ENCODE peak calls at places on chromosomes 3 and 15, in ten cellular contexts. One of them, this sample, is unnamed.

GRCh38 chr15:29548006-29548405 is 274.3 kb downstream of the TJP1 start:
- DNase-seq in iris pigment epithelial cell: no peak
- DNase-seq in ovary: no peak
- DNase-seq in stimulated activated CD8-positive, alpha-beta memory T cell treated with anti-CD3 and anti-CD28 coated beads, Interleukin-7, amount 100 ng/mL, for 1 hour: no peak
- DNase-seq in T-helper 2 cell: no peak
- DNase-seq in Calu3: no peak
- DNase-seq in M059J: no peak
- DNase-seq in kidney tubule cell: no peak
- DNase-seq in body of pancreas: no peak
- DNase-seq in dorsolateral prefrontal cortex: no peak
- DNase-seq in this sample: no peak

GRCh38 chr3:63864008-63864871 is 573 bp downstream of the ATXN7 start:
- DNase-seq in kidney tubule cell: peak; percentile 41
- DNase-seq in T-helper 2 cell: peak; percentile 34
- DNase-seq in stimulated activated CD8-positive, alpha-beta memory T cell treated with anti-CD3 and anti-CD28 coated beads, Interleukin-7, amount 100 ng/mL, for 1 hour: no peak
- DNase-seq in dorsolateral prefrontal cortex: no peak
- DNase-seq in iris pigment epithelial cell: peak; percentile 9
- DNase-seq in body of pancreas: peak; percentile 40
- DNase-seq in Calu3: peak; percentile 41
- DNase-seq in ovary: peak; percentile 39
- DNase-seq in M059J: peak; percentile 15
- DNase-seq in this sample: peak; percentile 48

GRCh38 chr3:99167016-99167415 is 265.5 kb upstream of the DCBLD2 start:
- DNase-seq in T-helper 2 cell: no peak
- DNase-seq in M059J: no peak
- DNase-seq in ovary: no peak
- DNase-seq in kidney tubule cell: no peak
- DNase-seq in iris pigment epithelial cell: no peak
- DNase-seq in Calu3: no peak
- DNase-seq in dorsolateral prefrontal cortex: no peak
- DNase-seq in body of pancreas: no peak
- DNase-seq in stimulated activated CD8-positive, alpha-beta memory T cell treated with anti-CD3 and anti-CD28 coated beads, Interleukin-7, amount 100 ng/mL, for 1 hour: no peak
- DNase-seq in this sample: no peak

GRCh38 chr3:13716540-13717221 is 163.2 kb downstream of the WNT7A start:
- DNase-seq in T-helper 2 cell: no peak
- DNase-seq in Calu3: no peak
- DNase-seq in iris pigment epithelial cell: no peak
- DNase-seq in M059J: no peak
- DNase-seq in kidney tubule cell: no peak
- DNase-seq in dorsolateral prefrontal cortex: no peak
- DNase-seq in stimulated activated CD8-positive, alpha-beta memory T cell treated with anti-CD3 and anti-CD28 coated beads, Interleukin-7, amount 100 ng/mL, for 1 hour: no peak
- DNase-seq in ovary: no peak
- DNase-seq in body of pancreas: no peak
- DNase-seq in this sample: no peak

GRCh38 chr3:100993309-100993708 is at the start of gene ABI3BP:
- DNase-seq in T-helper 2 cell: no peak
- DNase-seq in stimulated activated CD8-positive, alpha-beta memory T cell treated with anti-CD3 and anti-CD28 coated beads, Interleukin-7, amount 100 ng/mL, for 1 hour: no peak
- DNase-seq in iris pigment epithelial cell: peak; percentile 89
- DNase-seq in ovary: peak; percentile 87
- DNase-seq in Calu3: peak; percentile 56
- DNase-seq in dorsolateral prefrontal cortex: no peak
- DNase-seq in M059J: peak; percentile 87
- DNase-seq in kidney tubule cell: peak; percentile 78
- DNase-seq in body of pancreas: peak; percentile 70
- DNase-seq in this sample: no peak

GRCh38 chr3:11300970-11301369 is 28.8 kb downstream of the ATG7 start:
- DNase-seq in ovary: no peak
- DNase-seq in iris pigment epithelial cell: peak; percentile 89
- DNase-seq in dorsolateral prefrontal cortex: no peak
- DNase-seq in M059J: peak; percentile 48
- DNase-seq in T-helper 2 cell: no peak
- DNase-seq in body of pancreas: no peak
- DNase-seq in stimulated activated CD8-positive, alpha-beta memory T cell treated with anti-CD3 and anti-CD28 coated beads, Interleukin-7, amount 100 ng/mL, for 1 hour: no peak
- DNase-seq in Calu3: no peak
- DNase-seq in kidney tubule cell: no peak
- DNase-seq in this sample: no peak

GRCh38 chr3:80733522-80734176 is 965.9 kb upstream of the ROBO1 start:
- DNase-seq in M059J: peak; percentile 2
- DNase-seq in T-helper 2 cell: no peak
- DNase-seq in body of pancreas: peak; percentile 70
- DNase-seq in kidney tubule cell: peak; percentile 60
- DNase-seq in Calu3: peak; percentile 68
- DNase-seq in dorsolateral prefrontal cortex: no peak
- DNase-seq in stimulated activated CD8-positive, alpha-beta memory T cell treated with anti-CD3 and anti-CD28 coated beads, Interleukin-7, amount 100 ng/mL, for 1 hour: no peak
- DNase-seq in ovary: no peak
- DNase-seq in iris pigment epithelial cell: peak; percentile 80
- DNase-seq in this sample: no peak

GRCh38 chr3:101938262-101938847 is 89.0 kb downstream of the NFKBIZ start:
- DNase-seq in M059J: peak; percentile 25
- DNase-seq in Calu3: no peak
- DNase-seq in ovary: no peak
- DNase-seq in body of pancreas: no peak
- DNase-seq in dorsolateral prefrontal cortex: no peak
- DNase-seq in T-helper 2 cell: no peak
- DNase-seq in kidney tubule cell: peak; percentile 35
- DNase-seq in iris pigment epithelial cell: peak; percentile 20
- DNase-seq in stimulated activated CD8-positive, alpha-beta memory T cell treated with anti-CD3 and anti-CD28 coated beads, Interleukin-7, amount 100 ng/mL, for 1 hour: no peak
- DNase-seq in this sample: peak; percentile 22

GRCh38 chr3:31485206-31485605 is 47.5 kb upstream of the STT3B start:
- DNase-seq in kidney tubule cell: no peak
- DNase-seq in stimulated activated CD8-positive, alpha-beta memory T cell treated with anti-CD3 and anti-CD28 coated beads, Interleukin-7, amount 100 ng/mL, for 1 hour: no peak
- DNase-seq in body of pancreas: no peak
- DNase-seq in M059J: no peak
- DNase-seq in iris pigment epithelial cell: no peak
- DNase-seq in dorsolateral prefrontal cortex: no peak
- DNase-seq in Calu3: no peak
- DNase-seq in ovary: no peak
- DNase-seq in T-helper 2 cell: no peak
- DNase-seq in this sample: no peak

GRCh38 chr15:39332846-39333245 is 248.0 kb upstream of the THBS1 start:
- DNase-seq in ovary: no peak
- DNase-seq in iris pigment epithelial cell: no peak
- DNase-seq in body of pancreas: no peak
- DNase-seq in M059J: peak; percentile 71
- DNase-seq in dorsolateral prefrontal cortex: no peak
- DNase-seq in stimulated activated CD8-positive, alpha-beta memory T cell treated with anti-CD3 and anti-CD28 coated beads, Interleukin-7, amount 100 ng/mL, for 1 hour: no peak
- DNase-seq in kidney tubule cell: no peak
- DNase-seq in Calu3: no peak
- DNase-seq in T-helper 2 cell: no peak
- DNase-seq in this sample: no peak

GRCh38 chr3:169052465-169053302 is 610.8 kb downstream of the MECOM start:
- DNase-seq in M059J: peak; percentile 30
- DNase-seq in Calu3: no peak
- DNase-seq in iris pigment epithelial cell: no peak
- DNase-seq in ovary: no peak
- DNase-seq in body of pancreas: no peak
- DNase-seq in kidney tubule cell: peak; percentile 23
- DNase-seq in dorsolateral prefrontal cortex: no peak
- DNase-seq in T-helper 2 cell: no peak
- DNase-seq in stimulated activated CD8-positive, alpha-beta memory T cell treated with anti-CD3 and anti-CD28 coated beads, Interleukin-7, amount 100 ng/mL, for 1 hour: no peak
- DNase-seq in this sample: no peak

GRCh38 chr3:172680684-172681083 is 30.2 kb downstream of the NCEH1 start:
- DNase-seq in T-helper 2 cell: no peak
- DNase-seq in M059J: peak; percentile 100
- DNase-seq in iris pigment epithelial cell: no peak
- DNase-seq in Calu3: no peak
- DNase-seq in kidney tubule cell: no peak
- DNase-seq in stimulated activated CD8-positive, alpha-beta memory T cell treated with anti-CD3 and anti-CD28 coated beads, Interleukin-7, amount 100 ng/mL, for 1 hour: no peak
- DNase-seq in body of pancreas: no peak
- DNase-seq in ovary: no peak
- DNase-seq in dorsolateral prefrontal cortex: no peak
- DNase-seq in this sample: no peak

GRCh38 chr3:124007186-124007585 is 15.3 kb upstream of the ROPN1 start:
- DNase-seq in iris pigment epithelial cell: peak; percentile 16
- DNase-seq in M059J: peak; percentile 91
- DNase-seq in body of pancreas: no peak
- DNase-seq in dorsolateral prefrontal cortex: no peak
- DNase-seq in ovary: no peak
- DNase-seq in kidney tubule cell: no peak
- DNase-seq in T-helper 2 cell: no peak
- DNase-seq in stimulated activated CD8-positive, alpha-beta memory T cell treated with anti-CD3 and anti-CD28 coated beads, Interleukin-7, amount 100 ng/mL, for 1 hour: no peak
- DNase-seq in Calu3: no peak
- DNase-seq in this sample: no peak

GRCh38 chr3:160401301-160402095 is 2.0 kb downstream of the SMC4 start:
- DNase-seq in Calu3: peak; percentile 34
- DNase-seq in kidney tubule cell: peak; percentile 40
- DNase-seq in dorsolateral prefrontal cortex: no peak
- DNase-seq in body of pancreas: peak; percentile 10
- DNase-seq in ovary: no peak
- DNase-seq in T-helper 2 cell: no peak
- DNase-seq in iris pigment epithelial cell: peak; percentile 90
- DNase-seq in M059J: peak; percentile 85
- DNase-seq in stimulated activated CD8-positive, alpha-beta memory T cell treated with anti-CD3 and anti-CD28 coated beads, Interleukin-7, amount 100 ng/mL, for 1 hour: no peak
- DNase-seq in this sample: no peak

GRCh38 chr3:100603449-100603848 is 6.0 kb upstream of the ADGRG7 start:
- DNase-seq in body of pancreas: peak; percentile 9
- DNase-seq in stimulated activated CD8-positive, alpha-beta memory T cell treated with anti-CD3 and anti-CD28 coated beads, Interleukin-7, amount 100 ng/mL, for 1 hour: no peak
- DNase-seq in M059J: peak; percentile 68
- DNase-seq in T-helper 2 cell: no peak
- DNase-seq in kidney tubule cell: peak; percentile 40
- DNase-seq in Calu3: peak; percentile 38
- DNase-seq in iris pigment epithelial cell: peak; percentile 43
- DNase-seq in ovary: no peak
- DNase-seq in dorsolateral prefrontal cortex: no peak
- DNase-seq in this sample: no peak

GRCh38 chr3:71307884-71308697 is 275.4 kb downstream of the FOXP1 start:
- DNase-seq in ovary: no peak
- DNase-seq in T-helper 2 cell: no peak
- DNase-seq in M059J: no peak
- DNase-seq in dorsolateral prefrontal cortex: no peak
- DNase-seq in iris pigment epithelial cell: peak; percentile 48
- DNase-seq in kidney tubule cell: no peak
- DNase-seq in body of pancreas: no peak
- DNase-seq in Calu3: no peak
- DNase-seq in stimulated activated CD8-positive, alpha-beta memory T cell treated with anti-CD3 and anti-CD28 coated beads, Interleukin-7, amount 100 ng/mL, for 1 hour: no peak
- DNase-seq in this sample: peak; percentile 84

GRCh38 chr3:143124683-143125520 is 5.3 kb downstream of the CHST2 start:
- DNase-seq in M059J: no peak
- DNase-seq in kidney tubule cell: no peak
- DNase-seq in T-helper 2 cell: no peak
- DNase-seq in ovary: no peak
- DNase-seq in dorsolateral prefrontal cortex: no peak
- DNase-seq in Calu3: no peak
- DNase-seq in stimulated activated CD8-positive, alpha-beta memory T cell treated with anti-CD3 and anti-CD28 coated beads, Interleukin-7, amount 100 ng/mL, for 1 hour: no peak
- DNase-seq in body of pancreas: no peak
- DNase-seq in iris pigment epithelial cell: no peak
- DNase-seq in this sample: peak; percentile 22

GRCh38 chr3:196627043-196627442 is 12.5 kb upstream of the NRROS start:
- DNase-seq in M059J: peak; percentile 46
- DNase-seq in ovary: no peak
- DNase-seq in stimulated activated CD8-positive, alpha-beta memory T cell treated with anti-CD3 and anti-CD28 coated beads, Interleukin-7, amount 100 ng/mL, for 1 hour: no peak
- DNase-seq in dorsolateral prefrontal cortex: peak; percentile 17
- DNase-seq in kidney tubule cell: peak; percentile 35
- DNase-seq in Calu3: no peak
- DNase-seq in body of pancreas: no peak
- DNase-seq in iris pigment epithelial cell: no peak
- DNase-seq in T-helper 2 cell: no peak
- DNase-seq in this sample: no peak

GRCh38 chr3:63635186-63635585 is 17.3 kb upstream of the SNTN start:
- DNase-seq in M059J: no peak
- DNase-seq in iris pigment epithelial cell: no peak
- DNase-seq in Calu3: no peak
- DNase-seq in dorsolateral prefrontal cortex: no peak
- DNase-seq in body of pancreas: no peak
- DNase-seq in T-helper 2 cell: no peak
- DNase-seq in stimulated activated CD8-positive, alpha-beta memory T cell treated with anti-CD3 and anti-CD28 coated beads, Interleukin-7, amount 100 ng/mL, for 1 hour: no peak
- DNase-seq in ovary: no peak
- DNase-seq in kidney tubule cell: no peak
- DNase-seq in this sample: no peak